ENCODE peak calls at places on chromosomes 3 and 15, in nine cellular contexts. J is AG04449, A is right cardiac atrium, C is fibroblast of mammary gland, N is ascending aorta, E is stomach, F is fibroblast of pulmonary artery, V is NT2/D1, Z is choroid plexus epithelial cell. O is an unnamed sample.
A peak's percentile ranks its signal among the peaks of the same experiment; 100 is the strongest.

GRCh38 chr15:82870727-82871576 is 61.5 kb downstream of the WHAMM start:
- DNase-seq in J (no peak), A (no peak), C (no peak), N (no peak), E (peak; percentile 13), F (no peak), V (no peak), Z (no peak), O (no peak)

GRCh38 chr3:44914936-44915335 is 40.5 kb downstream of the TGM4 start:
- DNase-seq in J (no peak), A (no peak), C (no peak), N (no peak), E (no peak), F (peak; percentile 16), V (no peak), Z (peak; percentile 44), O (no peak)

GRCh38 chr15:45121706-45122417 is 7.7 kb downstream of the DUOXA2 start:
- DNase-seq in J (peak; percentile 51), A (no peak), C (peak; percentile 89), N (no peak), E (no peak), F (peak; percentile 72), V (no peak), Z (peak; percentile 76), O (peak; percentile 65)

GRCh38 chr3:35064761-35065160 is 574.6 kb upstream of the ARPP21 start:
- DNase-seq in J (no peak), A (no peak), C (no peak), N (no peak), E (no peak), F (no peak), V (no peak), Z (no peak), O (no peak)

GRCh38 chr15:58221591-58222241 is 83.5 kb downstream of the AQP9 start:
- DNase-seq in J (no peak), A (no peak), C (peak; percentile 58), N (no peak), E (peak; percentile 28), F (peak; percentile 61), V (no peak), Z (peak; percentile 48), O (no peak)

GRCh38 chr15:100196326-100197058 is 145.3 kb downstream of the ADAMTS17 start:
- DNase-seq in J (no peak), A (no peak), C (no peak), N (no peak), E (no peak), F (no peak), V (no peak), Z (no peak), O (no peak)

GRCh38 chr15:70318996-70319465 is 221.3 kb upstream of the TLE3 start:
- DNase-seq in J (peak; percentile 60), A (no peak), C (peak; percentile 98), N (no peak), E (no peak), F (peak; percentile 49), V (no peak), Z (peak; percentile 91), O (peak; percentile 88)

GRCh38 chr3:173732237-173732636 is 334.7 kb downstream of the NLGN1 start:
- DNase-seq in J (peak; percentile 37), A (no peak), C (no peak), N (no peak), E (no peak), F (no peak), V (no peak), Z (no peak), O (no peak)

GRCh38 chr15:48794697-48795134 is 16.2 kb downstream of the CEP152 start:
- DNase-seq in J (no peak), A (no peak), C (no peak), N (no peak), E (no peak), F (peak; percentile 40), V (no peak), Z (peak; percentile 87), O (no peak)

GRCh38 chr3:197801801-197802504 is 10.9 kb downstream of the LRCH3 start:
- DNase-seq in J (no peak), A (no peak), C (peak; percentile 53), N (no peak), E (no peak), F (peak; percentile 48), V (no peak), Z (peak; percentile 56), O (no peak)
- H3K4me3 ChIP-seq in J (no peak overlapping the region), A (no peak overlapping the region), C (no peak overlapping the region), N (no peak overlapping the region), E (no peak overlapping the region), F (no peak overlapping the region), V (no peak overlapping the region), Z (no peak overlapping the region), O (no peak overlapping the region)

GRCh38 chr3:196227629-196228493 is 11.5 kb downstream of the SLC51A start:
- DNase-seq in J (no peak), A (no peak), C (peak; percentile 26), N (no peak), E (no peak), F (peak; percentile 39), V (no peak), Z (no peak), O (no peak)
- H3K4me3 ChIP-seq in J (no peak overlapping the region), A (no peak overlapping the region), C (no peak overlapping the region), N (no peak overlapping the region), E (no peak overlapping the region), F (no peak overlapping the region), V (no peak overlapping the region), Z (no peak overlapping the region), O (no peak overlapping the region)

DNA sequence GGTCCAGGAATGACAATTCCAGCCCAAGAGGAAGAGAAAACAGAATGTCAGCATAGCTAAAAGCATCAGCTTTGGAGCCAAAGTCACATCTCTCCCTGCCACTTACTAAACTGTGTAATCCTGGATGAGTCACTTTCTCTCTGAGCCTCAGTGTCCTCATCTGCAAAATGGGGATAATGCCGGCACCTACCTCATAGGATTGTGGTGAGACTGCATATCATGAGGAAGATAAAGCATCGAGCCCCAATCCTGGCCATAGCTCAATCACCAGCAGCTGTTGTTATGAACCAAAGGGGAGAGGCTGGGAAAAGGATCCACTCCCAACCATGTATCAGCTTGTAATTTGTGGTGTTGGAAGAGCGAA is 9.1 kb downstream of the SLC6A1 start:
- DNase-seq in J (no peak), A (no peak), C (no peak), N (no peak), E (no peak), F (no peak), V (no peak), Z (no peak), O (no peak)
- H3K4me3 ChIP-seq in J (no peak overlapping the region), A (no peak overlapping the region), C (no peak overlapping the region), N (no peak overlapping the region), E (no peak overlapping the region), F (no peak overlapping the region), V (no peak overlapping the region), Z (no peak overlapping the region), O (no peak overlapping the region)

DNA sequence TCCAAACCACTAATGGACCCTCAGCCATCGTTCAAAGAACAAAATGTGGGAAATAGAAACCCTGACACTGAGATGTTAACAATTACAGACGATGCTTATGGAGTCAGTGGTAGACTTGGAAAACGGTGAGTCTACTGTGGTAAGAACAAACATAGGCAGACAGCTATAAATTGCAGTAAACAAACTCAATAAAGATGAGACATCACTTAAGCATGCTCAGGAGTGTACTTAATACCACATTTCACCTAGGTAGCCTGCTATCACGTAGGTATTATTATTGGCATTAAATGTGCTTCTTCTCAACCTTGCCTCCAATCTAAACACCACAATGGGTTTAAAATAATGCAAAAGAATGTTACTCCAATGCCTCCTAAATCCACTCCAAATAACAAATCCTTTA is 2.5 kb downstream of the OSBPL10 start:
- DNase-seq in J (no peak), A (no peak), C (no peak), N (no peak), E (no peak), F (no peak), V (no peak), Z (no peak), O (no peak)
- H3K4me3 ChIP-seq in J (no peak overlapping the region), A (no peak overlapping the region), C (no peak overlapping the region), N (no peak overlapping the region), E (no peak overlapping the region), F (no peak overlapping the region), V (no peak overlapping the region), Z (no peak overlapping the region), O (no peak overlapping the region)

DNA sequence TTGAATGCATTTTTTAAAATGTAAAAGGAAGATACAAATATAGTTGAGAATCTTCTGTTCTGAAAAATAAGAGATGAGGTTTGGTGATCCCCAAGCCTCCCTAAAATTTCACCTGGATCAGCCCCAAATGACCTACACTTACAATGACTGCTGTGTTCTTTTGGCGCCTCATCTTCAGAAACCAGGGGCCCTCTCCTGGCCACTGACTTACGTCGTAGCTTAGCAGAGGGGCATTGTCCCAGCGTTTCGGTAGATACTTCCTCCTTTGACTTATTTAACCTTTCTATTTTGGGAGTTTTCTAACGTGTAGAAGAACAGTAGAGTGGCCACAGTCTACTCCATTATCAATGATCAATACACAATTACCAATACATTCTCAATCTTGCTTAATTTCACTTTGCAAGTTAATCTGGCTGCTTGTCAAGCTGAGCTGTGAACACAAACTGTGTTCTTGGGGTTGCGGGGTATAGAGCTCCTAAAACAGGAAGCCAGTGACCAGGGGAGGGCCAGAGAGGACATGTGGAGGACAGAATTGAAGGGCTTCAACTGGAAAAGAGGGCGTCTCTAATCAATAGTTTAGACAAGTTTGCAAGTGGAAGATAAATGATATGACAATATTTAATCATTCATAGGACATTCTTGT is 419.4 kb downstream of the LPP start:
- DNase-seq in J (no peak), A (no peak), C (no peak), N (no peak), E (no peak), F (no peak), V (no peak), Z (no peak), O (no peak)
- H3K4me3 ChIP-seq in J (no peak overlapping the region), A (no peak overlapping the region), C (no peak overlapping the region), N (no peak overlapping the region), E (no peak overlapping the region), F (no peak overlapping the region), V (no peak overlapping the region), Z (no peak overlapping the region), O (no peak overlapping the region)

DNA sequence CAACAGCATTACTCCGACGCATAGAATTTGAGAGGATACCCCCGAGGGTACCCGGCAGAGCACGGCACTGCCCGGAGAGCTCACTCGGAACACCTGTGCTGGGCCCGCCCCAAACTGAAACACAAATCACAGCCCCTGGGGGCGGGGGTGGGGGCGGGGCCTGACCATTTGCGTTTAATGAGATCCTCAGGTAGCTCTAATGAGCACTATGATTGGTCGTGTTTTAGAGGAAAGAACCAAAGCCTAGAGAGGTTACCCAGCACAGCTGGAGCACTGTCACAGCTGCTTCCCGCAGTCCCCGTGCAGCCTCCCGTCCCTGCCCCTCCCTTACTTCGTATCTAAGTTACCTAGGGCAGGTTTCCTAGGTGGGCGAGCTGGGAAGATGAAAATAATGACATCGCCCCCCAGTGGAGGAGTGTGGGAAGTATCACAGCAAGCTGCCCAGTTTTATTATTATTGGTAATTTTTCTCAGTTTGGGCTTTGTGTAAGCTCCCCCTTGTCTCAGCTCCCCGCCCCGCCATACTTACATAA is 187.1 kb downstream of the PDE8A start:
- DNase-seq in J (no peak), A (no peak), C (peak; percentile 8), N (no peak), E (peak; percentile 82), F (no peak), V (peak; percentile 40), Z (peak; percentile 50), O (no peak)
- H3K4me3 ChIP-seq in J (no peak overlapping the region), A (peak overlapping the region; percentile 12), C (no peak overlapping the region), N (no peak overlapping the region), E (peak overlapping the region; percentile 34), F (peak overlapping the region; percentile 25), V (no peak overlapping the region), Z (peak overlapping the region; percentile 52), O (peak overlapping the region; percentile 5)

GRCh38 chr15:55991841-55992768 is 1.3 kb downstream of the NEDD4 start:
- DNase-seq in J (no peak), A (no peak), C (peak; percentile 11), N (no peak), E (no peak), F (peak; percentile 17), V (no peak), Z (no peak), O (no peak)
- H3K4me3 ChIP-seq in J (peak overlapping the region; percentile 73), A (peak overlapping the region; percentile 82), C (peak overlapping the region; percentile 79), N (peak overlapping the region; percentile 89), E (peak overlapping the region; percentile 86), F (peak overlapping the region; percentile 78), V (peak overlapping the region; percentile 60), Z (peak overlapping the region; percentile 92), O (peak overlapping the region; percentile 52)